ENCODE peak calls at places on chromosome 1, in five cellular contexts. One of them, this sample, is unnamed.

GRCh38 chr1:1168156-1168450 is 5.6 kb upstream of the TTLL10 start:
- DNase-seq in cerebellar cortex: no peak
- DNase-seq in amniotic epithelial cell: no peak
- DNase-seq in activated CD8-positive, alpha-beta T cell treated with anti-CD3 and anti-CD28 coated beads for 36 hours: no peak
- DNase-seq in HFF-Myc: no peak
- DNase-seq in this sample: no peak

GRCh38 chr1:222392571-222392970 is 155.3 kb downstream of the HHIPL2 start:
- DNase-seq in cerebellar cortex: no peak
- DNase-seq in amniotic epithelial cell: no peak
- DNase-seq in activated CD8-positive, alpha-beta T cell treated with anti-CD3 and anti-CD28 coated beads for 36 hours: no peak
- DNase-seq in HFF-Myc: no peak
- DNase-seq in this sample: no peak

GRCh38 chr1:3692593-3692992 is 40.3 kb downstream of the TP73 start:
- DNase-seq in cerebellar cortex: no peak
- DNase-seq in amniotic epithelial cell: no peak
- DNase-seq in activated CD8-positive, alpha-beta T cell treated with anti-CD3 and anti-CD28 coated beads for 36 hours: no peak
- DNase-seq in HFF-Myc: no peak
- DNase-seq in this sample: no peak

GRCh38 chr1:95572002-95572401 is 338.0 kb downstream of the RWDD3 start:
- DNase-seq in cerebellar cortex: no peak
- DNase-seq in amniotic epithelial cell: no peak
- DNase-seq in activated CD8-positive, alpha-beta T cell treated with anti-CD3 and anti-CD28 coated beads for 36 hours: no peak
- DNase-seq in HFF-Myc: no peak
- DNase-seq in this sample: no peak

GRCh38 chr1:64687725-64688285 is 57.1 kb upstream of the RAVER2 start:
- DNase-seq in cerebellar cortex: no peak
- DNase-seq in amniotic epithelial cell: peak
- DNase-seq in activated CD8-positive, alpha-beta T cell treated with anti-CD3 and anti-CD28 coated beads for 36 hours: no peak
- DNase-seq in HFF-Myc: no peak
- DNase-seq in this sample: no peak

GRCh38 chr1:109391161-109391556 is 6.6 kb downstream of the SORT1 start:
- DNase-seq in cerebellar cortex: no peak
- DNase-seq in amniotic epithelial cell: no peak
- DNase-seq in activated CD8-positive, alpha-beta T cell treated with anti-CD3 and anti-CD28 coated beads for 36 hours: no peak
- DNase-seq in HFF-Myc: no peak
- DNase-seq in this sample: no peak

GRCh38 chr1:1281533-1282321 is 1.5 kb downstream of the SCNN1D start:
- DNase-seq in cerebellar cortex: peak
- DNase-seq in amniotic epithelial cell: no peak
- DNase-seq in activated CD8-positive, alpha-beta T cell treated with anti-CD3 and anti-CD28 coated beads for 36 hours: peak
- DNase-seq in HFF-Myc: no peak
- DNase-seq in this sample: no peak

GRCh38 chr1:62386351-62387121 is 50.3 kb upstream of the USP1 start:
- DNase-seq in cerebellar cortex: no peak
- DNase-seq in amniotic epithelial cell: peak
- DNase-seq in activated CD8-positive, alpha-beta T cell treated with anti-CD3 and anti-CD28 coated beads for 36 hours: no peak
- DNase-seq in HFF-Myc: no peak
- DNase-seq in this sample: peak

GRCh38 chr1:84668185-84668584 is 22.1 kb downstream of the SSX2IP start:
- DNase-seq in cerebellar cortex: no peak
- DNase-seq in amniotic epithelial cell: no peak
- DNase-seq in activated CD8-positive, alpha-beta T cell treated with anti-CD3 and anti-CD28 coated beads for 36 hours: no peak
- DNase-seq in HFF-Myc: no peak
- DNase-seq in this sample: peak

GRCh38 chr1:117584181-117584580 is 21.7 kb upstream of the TENT5C start:
- DNase-seq in cerebellar cortex: no peak
- DNase-seq in amniotic epithelial cell: no peak
- DNase-seq in activated CD8-positive, alpha-beta T cell treated with anti-CD3 and anti-CD28 coated beads for 36 hours: no peak
- DNase-seq in HFF-Myc: no peak
- DNase-seq in this sample: no peak

GRCh38 chr1:54287176-54287650 is 87.2 kb downstream of the MRPL37 start:
- DNase-seq in cerebellar cortex: no peak
- DNase-seq in amniotic epithelial cell: no peak
- DNase-seq in activated CD8-positive, alpha-beta T cell treated with anti-CD3 and anti-CD28 coated beads for 36 hours: peak
- DNase-seq in HFF-Myc: peak
- DNase-seq in this sample: peak

GRCh38 chr1:43000271-43000670 is 41.6 kb upstream of the SLC2A1 start:
- DNase-seq in cerebellar cortex: no peak
- DNase-seq in amniotic epithelial cell: no peak
- DNase-seq in activated CD8-positive, alpha-beta T cell treated with anti-CD3 and anti-CD28 coated beads for 36 hours: no peak
- DNase-seq in HFF-Myc: no peak
- DNase-seq in this sample: no peak

GRCh38 chr1:23216771-23217420 is 406 bp downstream of the HTR1D start:
- DNase-seq in cerebellar cortex: no peak
- DNase-seq in amniotic epithelial cell: no peak
- DNase-seq in activated CD8-positive, alpha-beta T cell treated with anti-CD3 and anti-CD28 coated beads for 36 hours: peak
- DNase-seq in HFF-Myc: no peak
- DNase-seq in this sample: no peak

GRCh38 chr1:184225501-184226487 is 161.0 kb upstream of the C1orf21 start:
- DNase-seq in cerebellar cortex: peak
- DNase-seq in amniotic epithelial cell: no peak
- DNase-seq in activated CD8-positive, alpha-beta T cell treated with anti-CD3 and anti-CD28 coated beads for 36 hours: no peak
- DNase-seq in HFF-Myc: no peak
- DNase-seq in this sample: no peak

This sample was measured in pons.